ENCODE peak calls at places on chromosomes 5 and 9, in eight cellular contexts. W, U, L, T, O, G, K and V are unnamed samples.

GRCh38 chr9:133763272-133764183 is 25.4 kb upstream of the SARDH start:
- DNase-seq in W (peak; percentile 54), U (no peak), L (no peak), T (no peak), O (no peak), G (peak; percentile 7), K (no peak), V (peak; percentile 82)

GRCh38 chr5:178162481-178162880 is 8.8 kb upstream of the NHP2 start:
- DNase-seq in W (no peak), U (no peak), L (no peak), T (no peak), O (no peak), G (no peak), K (no peak), V (no peak)

GRCh38 chr5:177516601-177517568 is at the start of gene DDX41:
- DNase-seq in W (peak; percentile 99), U (peak; percentile 98), L (peak; percentile 98), T (peak; percentile 99), O (peak; percentile 96), G (peak; percentile 98), K (peak; percentile 98), V (peak; percentile 98)

GRCh38 chr9:124040186-124040920 is 28.8 kb downstream of the LHX2 start:
- DNase-seq in W (no peak), U (no peak), L (no peak), T (no peak), O (no peak), G (peak; percentile 44), K (no peak), V (no peak)

GRCh38 chr5:108345541-108346171 is 36.2 kb downstream of the FBXL17 start:
- DNase-seq in W (no peak), U (no peak), L (no peak), T (no peak), O (no peak), G (no peak), K (no peak), V (no peak)

GRCh38 chr9:97518909-97519307 is 17.4 kb downstream of the TMOD1 start:
- DNase-seq in W (no peak), U (peak; percentile 61), L (peak; percentile 80), T (peak; percentile 65), O (peak; percentile 29), G (peak; percentile 73), K (no peak), V (no peak)

GRCh38 chr9:3514786-3515185 is 11.0 kb downstream of the RFX3 start:
- DNase-seq in W (no peak), U (no peak), L (no peak), T (no peak), O (no peak), G (no peak), K (no peak), V (no peak)

GRCh38 chr9:6355728-6356127 is 27.6 kb downstream of the TPD52L3 start:
- DNase-seq in W (no peak), U (peak; percentile 11), L (no peak), T (no peak), O (no peak), G (peak; percentile 17), K (no peak), V (no peak)

GRCh38 chr9:27195191-27195590 is 86.2 kb downstream of the TEK start:
- DNase-seq in W (no peak), U (no peak), L (no peak), T (no peak), O (no peak), G (no peak), K (no peak), V (no peak)

GRCh38 chr9:79264511-79265448 is 307.0 kb upstream of the TLE4 start:
- DNase-seq in W (no peak), U (peak; percentile 9), L (no peak), T (no peak), O (no peak), G (peak; percentile 20), K (no peak), V (no peak)

GRCh38 chr9:96009690-96010477 is 134.4 kb downstream of the ERCC6L2 start:
- DNase-seq in W (no peak), U (no peak), L (no peak), T (peak; percentile 27), O (no peak), G (no peak), K (no peak), V (no peak)

GRCh38 chr9:87599901-87600610 is 102.4 kb downstream of the DAPK1 start:
- DNase-seq in W (no peak), U (peak; percentile 34), L (no peak), T (peak; percentile 34), O (no peak), G (peak; percentile 61), K (no peak), V (no peak)

GRCh38 chr5:173094012-173094661 is 38.0 kb downstream of the CREBRF start:
- DNase-seq in W (no peak), U (peak; percentile 37), L (no peak), T (no peak), O (no peak), G (peak; percentile 29), K (no peak), V (no peak)

GRCh38 chr5:8861764-8862163 is 684.1 kb downstream of the SEMA5A start:
- DNase-seq in W (no peak), U (no peak), L (no peak), T (no peak), O (no peak), G (no peak), K (no peak), V (no peak)

GRCh38 chr9:27005491-27005890 is at the start of gene LRRC19:
- DNase-seq in W (no peak), U (no peak), L (no peak), T (no peak), O (no peak), G (no peak), K (no peak), V (no peak)

GRCh38 chr5:23820764-23821471 is 313.5 kb downstream of the PRDM9 start:
- DNase-seq in W (no peak), U (no peak), L (no peak), T (no peak), O (peak; percentile 4), G (no peak), K (no peak), V (no peak)
- TF ChIP-seq CTCF in W (no peak), U (peak; percentile 1), L (no peak), T (no peak), O (peak; percentile 54), G (no peak), K (peak; percentile 50), V (peak; percentile 61)

DNA sequence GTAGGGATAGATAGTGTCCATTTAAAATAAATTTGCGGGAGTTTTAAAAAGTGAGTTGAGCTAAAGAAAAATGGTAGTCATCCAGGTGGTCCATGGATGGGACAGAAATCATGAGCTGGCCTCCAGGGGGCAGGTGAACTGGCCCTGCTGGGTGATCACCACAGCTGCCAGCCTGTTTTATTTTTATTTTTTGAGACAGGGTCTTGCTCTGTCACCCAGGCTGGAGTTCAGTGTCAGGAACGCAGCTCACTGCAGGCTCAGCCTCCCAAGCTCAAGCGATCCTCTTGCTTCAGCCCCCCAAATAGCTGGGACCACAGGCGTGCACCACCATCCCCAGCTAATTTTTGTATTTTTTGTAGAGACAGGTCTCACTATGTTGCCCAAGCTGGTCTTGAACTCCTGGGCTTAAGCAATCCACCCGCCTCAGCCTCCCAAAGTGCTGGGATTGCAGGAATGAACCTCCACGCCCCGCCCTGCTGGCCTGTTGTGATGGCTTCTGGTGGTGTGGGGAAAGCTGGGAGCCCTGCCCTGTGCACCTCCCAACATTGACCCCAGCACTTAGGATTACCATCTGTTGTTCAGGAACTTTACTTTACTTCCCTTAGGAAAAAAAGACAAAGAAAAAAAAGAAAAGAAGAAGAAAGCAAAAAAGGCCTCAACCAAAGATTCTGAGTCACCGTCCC is 14.8 kb downstream of the CD74 start:
- DNase-seq in W (no peak), U (no peak), L (no peak), T (no peak), O (no peak), G (no peak), K (no peak), V (no peak)
- TF ChIP-seq CTCF in W (no peak), U (no peak), L (no peak), T (no peak), O (no peak), G (peak; percentile 14), K (no peak), V (no peak)

GRCh38 chr5:2754621-2755370 is 3.3 kb upstream of the IRX2 start:
- DNase-seq in W (peak; percentile 49), U (no peak), L (peak; percentile 6), T (no peak), O (peak; percentile 75), G (no peak), K (peak; percentile 48), V (no peak)

GRCh38 chr5:2751592-2752021 is at the start of gene IRX2:
- DNase-seq in W (peak; percentile 78), U (peak; percentile 74), L (peak; percentile 97), T (peak; percentile 78), O (peak; percentile 92), G (peak; percentile 45), K (peak; percentile 67), V (peak; percentile 97)

GRCh38 chr5:2753452-2754409 is 2.3 kb upstream of the IRX2 start:
- DNase-seq in W (no peak), U (no peak), L (no peak), T (no peak), O (no peak), G (no peak), K (no peak), V (no peak)

GRCh38 chr5:2752059-2752874 is 790 bp upstream of the IRX2 start:
- DNase-seq in W (no peak), U (no peak), L (no peak), T (no peak), O (no peak), G (no peak), K (no peak), V (peak; percentile 88)

DNA sequence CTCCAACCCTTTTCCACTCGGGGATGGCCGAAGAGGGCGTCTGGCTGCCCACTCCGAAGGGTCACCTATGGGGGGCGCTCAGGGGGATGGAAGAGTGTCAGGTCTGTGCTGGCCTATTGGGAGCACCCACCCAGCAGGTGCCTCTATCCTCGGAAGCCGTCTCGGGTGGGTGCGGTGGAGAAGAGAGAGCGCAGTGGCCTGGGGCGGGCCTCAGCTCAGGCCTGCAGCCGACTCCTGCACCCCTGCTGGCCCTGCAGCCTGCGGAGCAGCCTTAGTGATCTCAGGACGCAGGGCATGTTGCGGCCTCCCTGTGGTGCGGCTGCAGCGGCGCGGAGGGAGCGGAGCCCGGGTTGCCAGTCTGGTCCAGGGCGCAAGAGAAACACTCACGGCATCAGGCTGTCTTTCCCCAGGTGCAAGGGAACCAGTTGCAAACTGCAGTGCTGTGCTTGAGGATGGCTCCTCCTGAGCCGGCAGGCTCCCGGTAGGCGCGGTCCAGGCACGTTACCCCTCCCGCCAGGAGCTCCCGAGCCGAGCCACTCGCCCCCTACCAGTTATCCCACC is 1.5 kb upstream of the IRX2 start:
- DNase-seq in W (peak; percentile 49), U (no peak), L (no peak), T (no peak), O (no peak), G (no peak), K (peak; percentile 30), V (no peak)
- TF ChIP-seq CTCF in W (no peak), U (no peak), L (no peak), T (no peak), O (no peak), G (no peak), K (no peak), V (peak; percentile 10)

DNA sequence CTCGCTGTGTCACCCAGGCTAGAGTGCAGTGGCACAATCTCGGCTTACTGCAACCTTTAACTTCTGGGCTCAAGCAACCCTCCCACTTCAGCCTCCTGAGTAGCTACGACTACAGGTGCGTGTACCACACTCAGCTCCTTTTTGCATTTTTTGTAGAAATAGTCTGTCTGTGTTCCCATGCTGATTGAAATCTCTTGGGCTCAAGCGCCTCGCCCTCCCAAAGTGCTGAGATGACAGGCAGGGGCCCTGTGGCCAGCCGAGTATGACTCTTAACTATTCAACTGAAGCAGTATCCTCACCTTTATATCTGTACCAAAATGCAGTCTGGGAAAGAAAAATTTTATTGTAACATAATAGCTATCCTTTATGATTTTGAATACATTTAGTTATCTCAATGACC is 12.2 kb upstream of the NIM1K start:
- DNase-seq in W (no peak), U (no peak), L (no peak), T (no peak), O (no peak), G (no peak), K (no peak), V (no peak)
- TF ChIP-seq CTCF in W (no peak), U (no peak), L (no peak), T (no peak), O (no peak), G (no peak), K (no peak), V (no peak)